ENCODE peak calls at places on chromosomes 13 and 19, in seven cellular contexts. U, B, Q, J, R, V and T are unnamed samples.

GRCh38 chr19:1082928-1083816 is 12.0 kb downstream of the POLR2E start:
- DNase-seq in U (no peak), B (no peak), Q (no peak), J (no peak), R (no peak), V (no peak), T (no peak)

GRCh38 chr13:63190219-63190618 is 1774.6 kb upstream of the PCDH20 start:
- DNase-seq in U (no peak), B (no peak), Q (no peak), J (no peak), R (no peak), V (no peak), T (no peak)

GRCh38 chr19:39199025-39199424 is 2.3 kb downstream of the NCCRP1 start:
- DNase-seq in U (no peak), B (no peak), Q (no peak), J (peak; percentile 42), R (peak; percentile 68), V (peak; percentile 40), T (no peak)

GRCh38 chr19:45952691-45953505 is 20.8 kb downstream of the NOVA2 start:
- DNase-seq in U (no peak), B (peak; percentile 57), Q (no peak), J (peak; percentile 95), R (peak; percentile 65), V (peak; percentile 43), T (peak; percentile 70)

GRCh38 chr19:19460761-19461265 is 54.5 kb downstream of the TSSK6 start:
- DNase-seq in U (no peak), B (peak; percentile 36), Q (peak; percentile 56), J (peak; percentile 49), R (peak; percentile 84), V (peak; percentile 49), T (no peak)

GRCh38 chr19:13684021-13684420 is 80.3 kb upstream of the MRI1 start:
- DNase-seq in U (no peak), B (no peak), Q (no peak), J (no peak), R (no peak), V (no peak), T (no peak)

GRCh38 chr13:53499551-53499950 is 470.9 kb downstream of the OLFM4 start:
- DNase-seq in U (no peak), B (no peak), Q (no peak), J (no peak), R (no peak), V (no peak), T (no peak)

GRCh38 chr19:55698256-55698655 is 23.2 kb downstream of the EPN1 start:
- DNase-seq in U (no peak), B (no peak), Q (no peak), J (no peak), R (no peak), V (no peak), T (no peak)

GRCh38 chr19:5137571-5138124 is 168.7 kb downstream of the KDM4B start:
- DNase-seq in U (no peak), B (no peak), Q (no peak), J (peak; percentile 92), R (no peak), V (no peak), T (no peak)

DNA sequence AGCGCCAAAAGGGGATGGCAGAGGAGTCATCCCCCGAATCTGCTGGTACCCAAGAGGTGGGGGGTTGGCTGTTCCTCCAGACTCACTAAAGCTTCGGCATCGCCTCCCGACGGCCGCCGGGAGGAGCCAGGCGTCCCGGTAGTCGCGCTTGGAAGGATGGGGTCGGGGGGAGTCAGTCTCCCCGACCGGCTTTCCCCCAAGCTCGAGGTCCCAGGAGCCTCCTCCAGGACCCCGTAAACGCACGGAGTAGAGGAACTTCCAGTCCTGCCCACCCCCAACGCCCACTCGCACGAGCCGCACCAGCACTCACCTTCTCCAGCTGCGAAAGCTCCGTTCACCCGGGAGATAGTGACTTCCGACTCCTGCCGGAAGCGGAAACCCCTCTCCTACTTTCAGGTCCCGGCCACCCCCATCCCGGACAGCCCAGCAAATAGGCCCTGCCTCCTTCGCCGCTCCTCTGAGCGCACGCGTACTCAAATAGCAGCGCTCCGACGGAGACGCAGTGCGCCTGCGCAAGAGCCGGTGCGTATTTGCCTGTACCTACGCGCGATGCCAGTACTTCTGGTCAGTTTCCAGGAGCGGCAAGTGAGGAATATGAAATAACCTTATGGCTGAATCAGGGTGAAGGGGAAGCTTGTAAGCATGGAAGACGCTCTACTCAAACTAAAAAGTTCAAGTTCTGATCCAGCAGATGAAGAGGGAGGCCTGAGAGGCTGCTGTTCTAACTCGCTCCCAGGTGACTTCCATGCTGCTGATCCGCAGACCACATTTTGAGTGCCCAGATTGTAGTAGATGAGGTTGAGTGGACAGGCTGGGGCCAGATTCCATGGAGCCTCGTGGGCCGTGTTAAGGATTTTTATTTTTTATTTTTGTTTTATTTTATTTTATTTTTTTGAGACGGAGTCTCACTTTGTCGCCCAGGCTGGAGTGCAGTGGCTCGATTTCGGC is at the start of gene ELOF1:
- DNase-seq in U (peak; percentile 99), B (peak; percentile 97), Q (peak; percentile 92), J (peak; percentile 98), R (peak; percentile 98), V (peak; percentile 97), T (peak; percentile 96)
- TF ChIP-seq CTCF in U (no peak), B (no peak), Q (peak; percentile 19), J (no peak), R (peak; percentile 32), V (peak; percentile 33), T (no peak)

DNA sequence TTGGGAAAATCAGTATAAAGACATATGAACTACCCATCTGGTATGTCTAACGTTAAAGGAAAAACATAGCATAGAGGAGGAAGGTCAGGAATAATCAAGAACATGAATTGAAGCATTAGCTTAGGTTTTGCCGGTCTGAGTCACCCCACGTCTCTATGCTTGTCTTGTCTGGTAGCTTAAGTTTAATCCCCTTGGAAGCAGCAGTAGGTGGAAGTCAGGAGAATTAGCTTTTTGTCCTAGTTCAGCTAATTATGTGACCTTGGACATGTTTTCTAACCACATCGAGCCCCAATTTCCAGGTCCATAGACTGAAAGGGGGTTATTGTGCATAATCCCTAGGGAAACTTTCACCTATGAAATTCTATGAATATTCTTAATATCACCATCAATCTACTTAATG is 304.6 kb upstream of the MAB21L1 start:
- DNase-seq in U (no peak), B (no peak), Q (no peak), J (no peak), R (no peak), V (no peak), T (no peak)
- TF ChIP-seq CTCF in U (no peak), B (no peak), Q (no peak), J (no peak), R (no peak), V (no peak), T (no peak)

GRCh38 chr13:39815345-39816111 is 160.1 kb downstream of the COG6 start:
- DNase-seq in U (no peak), B (no peak), Q (no peak), J (no peak), R (no peak), V (no peak), T (no peak)
- TF ChIP-seq CTCF in U (no peak), B (no peak), Q (no peak), J (no peak), R (no peak), V (peak; percentile 23), T (no peak)

GRCh38 chr19:34229721-34230120 is 24.6 kb upstream of the GARRE1 start:
- DNase-seq in U (no peak), B (no peak), Q (no peak), J (no peak), R (no peak), V (no peak), T (no peak)
- TF ChIP-seq CTCF in U (no peak), B (no peak), Q (no peak), J (no peak), R (no peak), V (no peak), T (no peak)